ENCODE peak calls at places on chromosome 1, in four cellular contexts. Z is HepG2, A is left lung, U is testis. E is an unnamed sample.

GRCh38 chr1:8165595-8166360 is 139.7 kb upstream of the ERRFI1 start:
- DNase-seq in A (no peak), U (no peak), Z (no peak), E (no peak)

GRCh38 chr1:46677339-46677738 is 5.7 kb downstream of the TEX38 start:
- DNase-seq in A (no peak), U (no peak), Z (no peak), E (no peak)

GRCh38 chr1:11482904-11483479 is 4.0 kb downstream of the DISP3 start:
- DNase-seq in U (no peak), A (no peak), Z (no peak), E (no peak)

GRCh38 chr1:23951646-23952095 is 8.0 kb upstream of the PNRC2 start:
- DNase-seq in U (no peak), A (no peak), Z (peak), E (no peak)

GRCh38 chr1:175481126-175482071 is 262.0 kb downstream of the TNR start:
- DNase-seq in Z (no peak), A (no peak), U (no peak), E (no peak)

GRCh38 chr1:153968000-153968363 is 280 bp downstream of the CREB3L4 start:
- DNase-seq in A (peak), U (peak), Z (no peak), E (no peak)

GRCh38 chr1:186404454-186405051 is 28.9 kb downstream of the ODR4 start:
- DNase-seq in Z (peak), U (no peak), A (no peak), E (no peak)

GRCh38 chr1:39085174-39085573 is 59.0 kb downstream of the NDUFS5 start:
- DNase-seq in Z (no peak), U (no peak), A (no peak), E (no peak)

GRCh38 chr1:77342745-77343144 is 60.9 kb downstream of the AK5 start:
- DNase-seq in U (no peak), A (no peak), Z (no peak), E (no peak)

GRCh38 chr1:22472596-22472995 is 20.9 kb downstream of the ZBTB40 start:
- DNase-seq in U (no peak), A (no peak), Z (no peak), E (no peak)

GRCh38 chr1:212215910-212216309 is 69.3 kb upstream of the PPP2R5A start:
- DNase-seq in Z (no peak), U (no peak), A (no peak), E (no peak)

GRCh38 chr1:207904377-207904902 is 6.5 kb downstream of the CD34 start:
- DNase-seq in U (no peak), A (no peak), Z (no peak), E (no peak)

GRCh38 chr1:63317007-63317813 is 5.2 kb upstream of the FOXD3 start:
- DNase-seq in A (peak), U (peak), Z (peak), E (no peak)

GRCh38 chr1:94947453-94947852 is 20.5 kb upstream of the CNN3 start:
- DNase-seq in Z (no peak), A (no peak), U (no peak), E (no peak)

GRCh38 chr1:170296642-170297041 is 150.9 kb downstream of the NTMT2 start:
- DNase-seq in A (no peak), U (no peak), Z (no peak), E (no peak)

GRCh38 chr1:27342778-27343638 is 1.2 kb downstream of the SYTL1 start:
- DNase-seq in U (no peak), Z (peak), A (peak), E (peak)

GRCh38 chr1:230286890-230287269 is 139.3 kb downstream of the PGBD5 start:
- DNase-seq in A (peak), Z (no peak), U (no peak), E (no peak)

GRCh38 chr1:154478639-154479038 is 23.4 kb upstream of the TDRD10 start:
- DNase-seq in A (no peak), Z (peak), U (no peak), E (no peak)

GRCh38 chr1:85638412-85638811 is 57.9 kb downstream of the CCN1 start:
- DNase-seq in Z (no peak), A (no peak), U (no peak), E (no peak)

GRCh38 chr1:207291723-207292122 is 29.8 kb upstream of the CD55 start:
- DNase-seq in U (no peak), Z (no peak), A (no peak), E (no peak)

GRCh38 chr1:36324322-36324802 is 917 bp upstream of the EVA1B start:
- DNase-seq in U (no peak), A (no peak), Z (no peak), E (no peak)

GRCh38 chr1:36321119-36321951 is 2.1 kb downstream of the EVA1B start:
- DNase-seq in U (peak), Z (no peak), A (peak), E (no peak)

GRCh38 chr1:36322085-36322785 is 1.2 kb downstream of the EVA1B start:
- DNase-seq in U (no peak), Z (no peak), A (no peak), E (no peak)

GRCh38 chr1:36323636-36324321 is at the start of gene EVA1B:
- DNase-seq in A (peak), Z (peak), U (peak), E (peak)

GRCh38 chr1:36322786-36323635 is 434 bp downstream of the EVA1B start:
- DNase-seq in Z (no peak), U (peak), A (peak), E (no peak)
- H3K27ac ChIP-seq in Z (no peak), U (peak), A (peak), E (peak)

GRCh38 chr1:16174886-16175598 is 19.2 kb upstream of the EPHA2 start:
- DNase-seq in Z (no peak), U (no peak), A (no peak), E (no peak)
- H3K27ac ChIP-seq in Z (no peak), U (peak), A (no peak), E (no peak)

GRCh38 chr1:234517087-234517802 is 38.3 kb upstream of the TARBP1 start:
- DNase-seq in A (no peak), U (no peak), Z (no peak), E (no peak)

GRCh38 chr1:234518876-234519275 is 39.9 kb upstream of the TARBP1 start:
- DNase-seq in U (no peak), Z (no peak), A (no peak), E (no peak)

GRCh38 chr1:234512376-234512965 is 33.5 kb upstream of the TARBP1 start:
- DNase-seq in A (peak), Z (no peak), U (no peak), E (no peak)

GRCh38 chr1:234515411-234515810 is 36.4 kb upstream of the TARBP1 start:
- DNase-seq in U (no peak), A (no peak), Z (no peak), E (no peak)

DNA sequence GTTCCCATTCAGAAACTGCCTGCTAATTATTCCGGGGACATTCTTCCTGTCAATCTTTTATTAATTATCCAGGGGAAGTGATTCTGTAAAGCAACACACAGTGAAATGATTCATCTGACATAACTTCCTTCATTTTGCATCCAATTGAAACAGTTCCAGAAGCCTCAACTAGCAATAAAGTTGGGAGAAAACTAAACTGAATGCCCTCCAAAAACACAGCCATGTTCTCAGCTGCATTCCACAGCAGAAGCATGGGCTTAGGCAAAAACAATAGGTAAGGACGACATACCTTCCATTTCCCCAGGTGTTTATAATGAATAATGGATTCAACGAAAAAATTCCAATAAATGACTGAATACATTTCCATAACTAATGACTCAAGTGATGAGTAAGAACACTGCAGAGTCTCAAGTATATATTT is 36.9 kb upstream of the TARBP1 start:
- DNase-seq in U (no peak), Z (no peak), A (no peak), E (no peak)
- H3K27ac ChIP-seq in U (no peak), Z (no peak), A (no peak), E (no peak)

GRCh38 chr1:214002060-214002459 is 14.3 kb downstream of the PROX1 start:
- DNase-seq in Z (no peak), U (no peak), A (no peak), E (no peak)
- H3K27ac ChIP-seq in Z (peak), U (no peak), A (no peak), E (no peak)

GRCh38 chr1:15958111-15958510 is 17.8 kb downstream of the ZBTB17 start:
- DNase-seq in Z (no peak), A (no peak), U (no peak), E (no peak)
- H3K27ac ChIP-seq in Z (no peak), A (peak), U (no peak), E (no peak)

E was measured in effector memory CD4-positive, alpha-beta T cell.